ENCODE peak calls at places on chromosomes 5 and 9, in five cellular contexts. O is HEK293T, Q is neural progenitor cell, U is M059J, Z is colonic mucosa. A is an unnamed sample.

GRCh38 chr5:17816947-17817346 is 182.7 kb downstream of the TAF11L14 start:
- DNase-seq in O (no peak), Q (no peak), U (no peak), Z (no peak), A (no peak)

GRCh38 chr9:136370687-136371530 is 2.6 kb downstream of the CARD9 start:
- DNase-seq in O (no peak), Q (no peak), U (peak; percentile 30), Z (no peak), A (no peak)

GRCh38 chr9:91037511-91038482 is 236.2 kb downstream of the SYK start:
- DNase-seq in O (no peak), Q (no peak), U (peak; percentile 95), Z (peak; percentile 86), A (peak; percentile 49)

GRCh38 chr9:73074176-73074708 is 77.4 kb upstream of the ANXA1 start:
- DNase-seq in O (no peak), Q (no peak), U (peak; percentile 66), Z (no peak), A (no peak)

GRCh38 chr5:1668141-1668721 is 131.4 kb downstream of the MRPL36 start:
- DNase-seq in O (peak; percentile 44), Q (peak; percentile 44), U (no peak), Z (no peak), A (no peak)

GRCh38 chr5:1594336-1595106 is 70.8 kb upstream of the LPCAT1 start:
- DNase-seq in O (peak; percentile 91), Q (peak; percentile 96), U (peak; percentile 44), Z (peak; percentile 86), A (peak; percentile 21)

GRCh38 chr5:35656721-35657120 is 39.1 kb downstream of the SPEF2 start:
- DNase-seq in O (no peak), Q (no peak), U (no peak), Z (no peak), A (no peak)

GRCh38 chr5:179361204-179361603 is 15.9 kb upstream of the ADAMTS2 start:
- DNase-seq in O (no peak), Q (no peak), U (no peak), Z (no peak), A (no peak)

GRCh38 chr5:40939753-40940152 is 30.5 kb downstream of the C7 start:
- DNase-seq in O (no peak), Q (no peak), U (no peak), Z (no peak), A (peak; percentile 6)

GRCh38 chr5:145825751-145826180 is 9.4 kb downstream of the PRELID2 start:
- DNase-seq in O (peak; percentile 26), Q (peak; percentile 59), U (peak; percentile 57), Z (no peak), A (peak; percentile 60)

GRCh38 chr5:63564789-63565188 is 397.5 kb downstream of the HTR1A start:
- DNase-seq in O (no peak), Q (no peak), U (no peak), Z (no peak), A (no peak)

GRCh38 chr5:170886210-170886894 is 24.5 kb downstream of the RANBP17 start:
- DNase-seq in O (no peak), Q (no peak), U (no peak), Z (no peak), A (no peak)

GRCh38 chr5:174329738-174330137 is 284.2 kb downstream of the NSG2 start:
- DNase-seq in O (no peak), Q (no peak), U (no peak), Z (no peak), A (no peak)

GRCh38 chr5:148687427-148687826 is 33.1 kb upstream of the HTR4 start:
- DNase-seq in O (peak; percentile 49), Q (peak; percentile 71), U (peak; percentile 31), Z (peak; percentile 41), A (peak; percentile 62)

GRCh38 chr5:110496276-110496675 is 230.2 kb downstream of the TMEM232 start:
- DNase-seq in O (no peak), Q (no peak), U (no peak), Z (no peak), A (no peak)

GRCh38 chr5:132771559-132771998 is 5.5 kb downstream of the SEPTIN8 start:
- DNase-seq in O (no peak), Q (peak; percentile 77), U (peak; percentile 51), Z (no peak), A (no peak)

GRCh38 chr9:93963969-93964368 is 8.8 kb upstream of the BARX1 start:
- DNase-seq in O (no peak), Q (no peak), U (no peak), Z (peak; percentile 3), A (no peak)

GRCh38 chr5:138631204-138631928 is 56.2 kb upstream of the HSPA9 start:
- DNase-seq in O (no peak), Q (no peak), U (no peak), Z (no peak), A (no peak)

GRCh38 chr5:35153375-35153932 is 76.8 kb downstream of the PRLR start:
- DNase-seq in O (no peak), Q (no peak), U (no peak), Z (no peak), A (no peak)

GRCh38 chr9:110728058-110728457 is 59.5 kb downstream of the MUSK start:
- DNase-seq in O (no peak), Q (peak; percentile 76), U (no peak), Z (no peak), A (no peak)

GRCh38 chr5:143198332-143198731 is 205.2 kb downstream of the NR3C1 start:
- DNase-seq in O (no peak), Q (no peak), U (no peak), Z (no peak), A (no peak)

GRCh38 chr5:113179156-113179555 is 202.6 kb downstream of the DCP2 start:
- DNase-seq in O (no peak), Q (no peak), U (no peak), Z (no peak), A (no peak)

GRCh38 chr5:83357621-83358231 is 113.8 kb upstream of the VCAN start:
- DNase-seq in O (no peak), Q (no peak), U (no peak), Z (no peak), A (no peak)

GRCh38 chr5:96661101-96661840 is 905 bp upstream of the CAST start:
- DNase-seq in O (peak; percentile 29), Q (peak; percentile 39), U (peak; percentile 68), Z (peak; percentile 53), A (peak; percentile 50)

GRCh38 chr9:19550009-19550408 is 141.2 kb downstream of the ACER2 start:
- DNase-seq in O (no peak), Q (no peak), U (no peak), Z (no peak), A (no peak)

GRCh38 chr5:58724992-58725391 is 142.1 kb downstream of the RAB3C start:
- DNase-seq in O (no peak), Q (no peak), U (no peak), Z (no peak), A (no peak)

GRCh38 chr9:123069010-123069481 is 35.6 kb downstream of the GPR21 start:
- DNase-seq in O (no peak), Q (no peak), U (peak; percentile 74), Z (no peak), A (no peak)

GRCh38 chr5:2686296-2686695 is 65.2 kb downstream of the IRX2 start:
- DNase-seq in O (no peak), Q (peak; percentile 28), U (no peak), Z (no peak), A (peak; percentile 66)